ENCODE peak calls at places on chromosomes 7 and 10, in five cellular contexts. A, Y, X, V and N are unnamed samples.

GRCh38 chr7:151199196-151199874 is 11.0 kb downstream of the H2BK1 start:
- DNase-seq in A (no peak), Y (no peak), X (no peak), V (no peak), N (no peak)

GRCh38 chr10:128959746-128960145 is 507.3 kb upstream of the MGMT start:
- DNase-seq in A (no peak), Y (no peak), X (no peak), V (no peak), N (no peak)

GRCh38 chr10:30172663-30173062 is 113.3 kb upstream of the JCAD start:
- DNase-seq in A (no peak), Y (no peak), X (no peak), V (no peak), N (no peak)

GRCh38 chr10:46546591-46547330 is 9.7 kb downstream of the GPRIN2 start:
- DNase-seq in A (peak; percentile 48), Y (no peak), X (no peak), V (peak; percentile 84), N (peak; percentile 26)

GRCh38 chr10:77333610-77334340 is 303.8 kb downstream of the KCNMA1 start:
- DNase-seq in A (no peak), Y (peak; percentile 73), X (no peak), V (no peak), N (no peak)

GRCh38 chr10:88091490-88092061 is 228.2 kb downstream of the PTEN start:
- DNase-seq in A (peak; percentile 38), Y (no peak), X (peak; percentile 61), V (no peak), N (no peak)

GRCh38 chr10:18666810-18667209 is 7.6 kb downstream of the ARL5B start:
- DNase-seq in A (no peak), Y (peak; percentile 86), X (peak; percentile 45), V (no peak), N (no peak)

GRCh38 chr10:97651773-97652172 is 11.3 kb downstream of the PI4K2A start:
- DNase-seq in A (no peak), Y (no peak), X (peak; percentile 91), V (no peak), N (no peak)

GRCh38 chr10:61588770-61589211 is 73.9 kb upstream of the CABCOCO1 start:
- DNase-seq in A (no peak), Y (peak; percentile 36), X (no peak), V (no peak), N (no peak)

GRCh38 chr7:5713124-5713912 is 68.1 kb downstream of the RNF216 start:
- DNase-seq in A (no peak), Y (no peak), X (no peak), V (no peak), N (no peak)

GRCh38 chr10:104127411-104127810 is 5.4 kb downstream of the SFR1 start:
- DNase-seq in A (no peak), Y (no peak), X (no peak), V (no peak), N (no peak)

GRCh38 chr10:114313139-114313538 is 74.1 kb downstream of the VWA2 start:
- DNase-seq in A (no peak), Y (no peak), X (no peak), V (no peak), N (no peak)

GRCh38 chr10:89975716-89976243 is 274.4 kb downstream of the KIF20B start:
- DNase-seq in A (no peak), Y (no peak), X (no peak), V (no peak), N (no peak)

GRCh38 chr10:101441539-101442455 is 87.8 kb downstream of the BTRC start:
- DNase-seq in A (no peak), Y (peak; percentile 78), X (peak; percentile 36), V (no peak), N (peak; percentile 7)

GRCh38 chr10:33134011-33134751 is 176.2 kb upstream of the ITGB1 start:
- DNase-seq in A (no peak), Y (peak; percentile 88), X (peak; percentile 97), V (peak; percentile 83), N (peak; percentile 59)

GRCh38 chr7:140621326-140622035 is 19.1 kb downstream of the DENND2A start:
- DNase-seq in A (no peak), Y (peak; percentile 55), X (peak; percentile 65), V (no peak), N (no peak)

GRCh38 chr10:86693721-86694369 is 25.5 kb downstream of the LDB3 start:
- DNase-seq in A (peak; percentile 63), Y (peak; percentile 51), X (no peak), V (peak; percentile 46), N (no peak)

GRCh38 chr10:44035474-44036197 is 349.3 kb downstream of the CXCL12 start:
- DNase-seq in A (no peak), Y (no peak), X (no peak), V (no peak), N (no peak)

GRCh38 chr10:73119457-73119856 is 9.2 kb downstream of the NUDT13 start:
- DNase-seq in A (no peak), Y (no peak), X (no peak), V (no peak), N (no peak)

GRCh38 chr10:73116017-73116416 is 5.8 kb downstream of the NUDT13 start:
- DNase-seq in A (no peak), Y (no peak), X (no peak), V (no peak), N (no peak)

GRCh38 chr10:73119952-73120351 is 9.7 kb downstream of the NUDT13 start:
- DNase-seq in A (no peak), Y (no peak), X (no peak), V (no peak), N (no peak)

GRCh38 chr10:73113543-73113942 is 3.3 kb downstream of the NUDT13 start:
- DNase-seq in A (no peak), Y (peak; percentile 45), X (no peak), V (no peak), N (no peak)

GRCh38 chr10:73117976-73118743 is 7.9 kb downstream of the NUDT13 start:
- DNase-seq in A (no peak), Y (peak; percentile 67), X (peak; percentile 94), V (no peak), N (no peak)
- H3K27ac ChIP-seq in A (peak overlapping the region; percentile 61), Y (no peak overlapping the region), X (peak overlapping the region; percentile 67), V (no peak overlapping the region), N (no peak overlapping the region)

GRCh38 chr10:115432188-115432819 is 339.1 kb downstream of the ATRNL1 start:
- DNase-seq in A (no peak), Y (peak; percentile 6), X (no peak), V (no peak), N (no peak)
- TF ChIP-seq CTCF in A (no peak), Y (peak; percentile 47), X (peak; percentile 45), V (no peak), N (no peak)

GRCh38 chr7:98284335-98285036 is 3.0 kb downstream of the BRI3 start:
- DNase-seq in A (peak; percentile 85), Y (peak; percentile 42), X (peak; percentile 89), V (peak; percentile 87), N (peak; percentile 91)

GRCh38 chr7:98285132-98286092 is 3.9 kb downstream of the BRI3 start:
- DNase-seq in A (no peak), Y (no peak), X (no peak), V (no peak), N (peak; percentile 59)

GRCh38 chr7:98286701-98287485 is 5.4 kb downstream of the BRI3 start:
- DNase-seq in A (peak; percentile 46), Y (no peak), X (no peak), V (no peak), N (peak; percentile 68)

GRCh38 chr7:98287486-98287959 is 6.0 kb downstream of the BRI3 start:
- DNase-seq in A (peak; percentile 75), Y (no peak), X (peak; percentile 57), V (peak; percentile 68), N (peak; percentile 74)

DNA sequence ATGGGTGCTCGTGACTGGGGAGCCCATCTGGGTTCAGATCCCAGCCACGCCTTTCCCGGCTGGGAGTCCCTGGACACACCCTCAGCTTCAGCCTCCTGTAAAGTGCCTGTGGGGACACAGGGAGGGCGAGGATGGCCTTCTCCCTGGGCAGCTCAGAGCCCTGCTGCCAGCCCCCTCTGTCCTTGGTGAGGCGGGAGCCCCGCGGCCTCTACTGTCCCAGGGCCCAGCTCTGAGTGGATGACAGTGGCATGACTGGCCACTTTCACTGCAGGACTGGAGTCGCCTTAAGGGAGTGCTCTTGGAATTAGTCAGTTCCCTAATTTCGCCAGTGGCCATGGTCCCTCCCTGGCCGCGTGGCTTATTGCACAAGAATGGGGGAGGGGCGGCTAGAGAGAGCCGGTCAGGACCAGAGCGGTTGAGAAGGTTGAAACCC is 4.6 kb downstream of the BRI3 start:
- DNase-seq in A (peak; percentile 62), Y (peak; percentile 55), X (peak; percentile 92), V (peak; percentile 83), N (peak; percentile 77)
- H3K4me1 ChIP-seq in A (peaks cover 88% of the 10 kb centered on the region), Y (peaks cover 37% of the 10 kb centered on the region), X (peaks cover 55% of the 10 kb centered on the region), V (peaks cover 39% of the 10 kb centered on the region), N (peaks cover 41% of the 10 kb centered on the region)

GRCh38 chr7:100544949-100545635 is 6.1 kb downstream of the AGFG2 start:
- DNase-seq in A (peak; percentile 35), Y (peak; percentile 26), X (peak; percentile 90), V (no peak), N (no peak)
- H3K27ac ChIP-seq in A (peak overlapping the region; percentile 89), Y (peak overlapping the region; percentile 49), X (peak overlapping the region; percentile 98), V (peak overlapping the region; percentile 95), N (peak overlapping the region; percentile 80)

GRCh38 chr10:124233546-124234138 is 140.2 kb upstream of the CHST15 start:
- DNase-seq in A (no peak), Y (no peak), X (no peak), V (no peak), N (no peak)

GRCh38 chr10:124236818-124237217 is 143.4 kb upstream of the CHST15 start:
- DNase-seq in A (peak; percentile 10), Y (no peak), X (no peak), V (no peak), N (no peak)

GRCh38 chr10:124237282-124237975 is 144.0 kb upstream of the CHST15 start:
- DNase-seq in A (no peak), Y (no peak), X (no peak), V (no peak), N (no peak)

GRCh38 chr10:124232686-124233545 is 139.5 kb upstream of the CHST15 start:
- DNase-seq in A (no peak), Y (no peak), X (no peak), V (no peak), N (no peak)

DNA sequence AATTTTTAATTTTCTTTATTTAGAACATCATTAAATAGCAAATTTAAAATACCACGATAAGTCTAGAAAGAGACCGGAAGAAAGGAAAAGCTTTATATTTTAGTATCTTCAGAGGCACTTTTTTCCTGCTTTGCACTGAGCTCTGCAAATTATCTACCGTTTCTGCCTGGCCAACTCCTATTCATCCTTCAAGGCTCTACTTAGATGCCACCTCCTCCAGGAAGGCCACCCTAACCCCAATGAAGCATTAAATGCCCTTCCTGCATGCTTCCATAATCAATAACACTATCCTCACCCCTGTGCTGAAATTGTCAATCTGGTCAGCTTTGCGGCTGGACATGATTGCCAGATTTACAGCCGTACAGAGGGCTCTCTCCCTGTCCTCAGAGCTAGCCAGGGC is 141.8 kb upstream of the CHST15 start:
- DNase-seq in A (no peak), Y (no peak), X (no peak), V (no peak), N (no peak)
- TF ChIP-seq CTCF in A (no peak), Y (no peak), X (no peak), V (no peak), N (no peak)

GRCh38 chr10:124644281-124644680 is 99.9 kb downstream of the FAM53B start:
- DNase-seq in A (no peak), Y (no peak), X (no peak), V (no peak), N (no peak)
- H3K4me1 ChIP-seq in A (peaks cover 87% of the 10 kb centered on the region), Y (peaks cover 32% of the 10 kb centered on the region), X (peaks cover 16% of the 10 kb centered on the region), V (peaks cover 78% of the 10 kb centered on the region), N (peaks cover 10% of the 10 kb centered on the region)